ENCODE peak calls at places on chromosomes 7 and 10, in five cellular contexts. One of them, this sample, is unnamed.

GRCh38 chr7:77386165-77386824 is 29.9 kb downstream of the GSAP start:
- DNase-seq in K562: no peak
- DNase-seq in H1: no peak
- DNase-seq in HepG2: no peak
- DNase-seq in GM12878: no peak
- DNase-seq in this sample: no peak

GRCh38 chr10:119370046-119370770 is 162.8 kb downstream of the GRK5 start:
- DNase-seq in K562: no peak
- DNase-seq in H1: no peak
- DNase-seq in HepG2: no peak
- DNase-seq in GM12878: no peak
- DNase-seq in this sample: no peak

GRCh38 chr7:92682767-92683539 is 92.8 kb upstream of the FAM133B start:
- DNase-seq in K562: no peak
- DNase-seq in H1: no peak
- DNase-seq in HepG2: peak
- DNase-seq in GM12878: no peak
- DNase-seq in this sample: no peak

GRCh38 chr10:125060038-125060437 is 100.3 kb downstream of the CTBP2 start:
- DNase-seq in K562: no peak
- DNase-seq in H1: no peak
- DNase-seq in HepG2: no peak
- DNase-seq in GM12878: no peak
- DNase-seq in this sample: no peak

GRCh38 chr7:105245398-105246099 is 143.2 kb downstream of the SRPK2 start:
- DNase-seq in K562: no peak
- DNase-seq in H1: no peak
- DNase-seq in HepG2: peak
- DNase-seq in GM12878: no peak
- DNase-seq in this sample: no peak

GRCh38 chr7:118185163-118185860 is 1.3 kb downstream of the LSM8 start:
- DNase-seq in K562: no peak
- DNase-seq in H1: no peak
- DNase-seq in HepG2: no peak
- DNase-seq in GM12878: no peak
- DNase-seq in this sample: no peak

GRCh38 chr10:91778485-91778884 is 19.7 kb upstream of the TNKS2 start:
- DNase-seq in K562: no peak
- DNase-seq in H1: no peak
- DNase-seq in HepG2: no peak
- DNase-seq in GM12878: no peak
- DNase-seq in this sample: no peak

GRCh38 chr10:123472606-123473005 is 193.5 kb upstream of the GPR26 start:
- DNase-seq in K562: no peak
- DNase-seq in H1: no peak
- DNase-seq in HepG2: no peak
- DNase-seq in GM12878: no peak
- DNase-seq in this sample: no peak

GRCh38 chr7:27600247-27600646 is 62.4 kb downstream of the HIBADH start:
- DNase-seq in K562: no peak
- DNase-seq in H1: no peak
- DNase-seq in HepG2: peak
- DNase-seq in GM12878: no peak
- DNase-seq in this sample: no peak

GRCh38 chr10:118383699-118384098 is 41.6 kb upstream of the FAM204A start:
- DNase-seq in K562: no peak
- DNase-seq in H1: no peak
- DNase-seq in HepG2: no peak
- DNase-seq in GM12878: no peak
- DNase-seq in this sample: no peak

GRCh38 chr10:88565072-88565471 is 18.0 kb downstream of the RNLS start:
- DNase-seq in K562: no peak
- DNase-seq in H1: no peak
- DNase-seq in HepG2: no peak
- DNase-seq in GM12878: no peak
- DNase-seq in this sample: peak

GRCh38 chr10:17166699-17167098 is 34.8 kb downstream of the TRDMT1 start:
- DNase-seq in K562: peak
- DNase-seq in H1: no peak
- DNase-seq in HepG2: no peak
- DNase-seq in GM12878: no peak
- DNase-seq in this sample: no peak

GRCh38 chr7:127904706-127905056 is 126.6 kb downstream of the LRRC4 start:
- DNase-seq in K562: no peak
- DNase-seq in H1: no peak
- DNase-seq in HepG2: no peak
- DNase-seq in GM12878: no peak
- DNase-seq in this sample: no peak

GRCh38 chr7:46900312-46901263 is 681.3 kb downstream of the TNS3 start:
- DNase-seq in K562: no peak
- DNase-seq in H1: no peak
- DNase-seq in HepG2: no peak
- DNase-seq in GM12878: no peak
- DNase-seq in this sample: no peak
- TF ChIP-seq ATF3 in K562: no peak
- TF ChIP-seq ATF3 in H1: no peak
- TF ChIP-seq ATF3 in HepG2: no peak
- TF ChIP-seq ATF3 in GM12878: no peak
- TF ChIP-seq ATF3 in this sample: no peak

GRCh38 chr7:123816916-123817315 is 28.1 kb upstream of the HYAL4 start:
- DNase-seq in K562: no peak
- DNase-seq in H1: no peak
- DNase-seq in HepG2: no peak
- DNase-seq in GM12878: no peak
- DNase-seq in this sample: no peak

GRCh38 chr7:123805287-123805686 is 39.7 kb upstream of the HYAL4 start:
- DNase-seq in K562: no peak
- DNase-seq in H1: no peak
- DNase-seq in HepG2: no peak
- DNase-seq in GM12878: no peak
- DNase-seq in this sample: no peak

GRCh38 chr7:123809471-123809870 is 35.5 kb upstream of the HYAL4 start:
- DNase-seq in K562: no peak
- DNase-seq in H1: no peak
- DNase-seq in HepG2: no peak
- DNase-seq in GM12878: no peak
- DNase-seq in this sample: no peak

DNA sequence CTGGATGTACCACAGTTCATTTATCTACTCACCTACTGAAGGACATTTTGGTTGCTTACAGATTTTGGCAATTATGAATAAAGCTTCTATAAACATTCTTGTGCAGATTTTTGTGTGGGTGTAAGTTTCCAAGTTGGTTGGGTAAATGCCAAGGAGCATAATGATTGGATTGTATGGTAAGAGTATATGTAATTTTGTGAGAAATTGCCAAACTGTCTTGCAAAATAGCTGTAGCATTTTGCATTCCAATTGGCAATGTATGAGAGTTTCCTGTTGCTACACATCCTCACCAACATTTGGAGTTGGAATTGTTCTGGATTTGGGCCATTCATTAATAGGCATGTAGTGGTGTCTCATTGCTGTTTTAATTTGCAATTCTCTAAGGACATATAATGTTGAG is 33.9 kb upstream of the HYAL4 start:
- DNase-seq in K562: no peak
- DNase-seq in H1: no peak
- DNase-seq in HepG2: no peak
- DNase-seq in GM12878: no peak
- DNase-seq in this sample: no peak
- H3K9ac ChIP-seq in K562: no peak
- H3K9ac ChIP-seq in H1: no peak
- H3K9ac ChIP-seq in HepG2: no peak
- H3K9ac ChIP-seq in GM12878: no peak
- H3K9ac ChIP-seq in this sample: no peak

DNA sequence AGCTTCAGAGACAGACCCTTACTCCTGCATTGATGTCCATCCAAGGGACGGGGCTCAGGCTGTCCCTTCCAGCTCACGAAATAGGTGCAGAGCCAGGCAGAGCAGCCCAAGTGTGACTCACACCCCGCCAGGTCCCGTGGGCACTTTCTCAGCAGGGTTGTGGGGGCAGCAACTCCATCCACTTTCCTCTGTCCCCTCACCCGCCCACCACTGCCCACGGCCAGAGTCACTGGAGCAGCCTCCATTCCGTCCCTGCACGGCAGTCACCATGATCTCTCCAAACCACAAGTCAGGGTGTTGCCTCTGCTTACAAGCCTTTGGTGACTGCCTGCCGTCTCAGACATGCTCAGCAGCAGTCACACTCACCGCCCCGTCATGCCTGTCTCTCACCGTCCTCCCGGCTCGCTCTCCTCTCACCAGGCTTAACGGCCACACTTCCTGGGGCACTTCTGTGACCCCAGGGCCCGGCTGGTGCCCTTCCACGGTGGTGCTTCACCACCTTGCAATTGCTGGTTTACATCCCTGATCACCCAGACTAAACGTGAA is 39.3 kb downstream of the CALML3 start:
- DNase-seq in K562: no peak
- DNase-seq in H1: no peak
- DNase-seq in HepG2: no peak
- DNase-seq in GM12878: no peak
- DNase-seq in this sample: no peak
- TF ChIP-seq ATF3 in K562: peak
- TF ChIP-seq ATF3 in H1: no peak
- TF ChIP-seq ATF3 in HepG2: no peak
- TF ChIP-seq ATF3 in GM12878: no peak
- TF ChIP-seq ATF3 in this sample: no peak

GRCh38 chr10:52314822-52315552 is 906 bp downstream of the DKK1 start:
- DNase-seq in K562: no peak
- DNase-seq in H1: no peak
- DNase-seq in HepG2: no peak
- DNase-seq in GM12878: no peak
- DNase-seq in this sample: no peak
- H3K9ac ChIP-seq in K562: no peak
- H3K9ac ChIP-seq in H1: no peak
- H3K9ac ChIP-seq in HepG2: peak
- H3K9ac ChIP-seq in GM12878: no peak
- H3K9ac ChIP-seq in this sample: peak

DNA sequence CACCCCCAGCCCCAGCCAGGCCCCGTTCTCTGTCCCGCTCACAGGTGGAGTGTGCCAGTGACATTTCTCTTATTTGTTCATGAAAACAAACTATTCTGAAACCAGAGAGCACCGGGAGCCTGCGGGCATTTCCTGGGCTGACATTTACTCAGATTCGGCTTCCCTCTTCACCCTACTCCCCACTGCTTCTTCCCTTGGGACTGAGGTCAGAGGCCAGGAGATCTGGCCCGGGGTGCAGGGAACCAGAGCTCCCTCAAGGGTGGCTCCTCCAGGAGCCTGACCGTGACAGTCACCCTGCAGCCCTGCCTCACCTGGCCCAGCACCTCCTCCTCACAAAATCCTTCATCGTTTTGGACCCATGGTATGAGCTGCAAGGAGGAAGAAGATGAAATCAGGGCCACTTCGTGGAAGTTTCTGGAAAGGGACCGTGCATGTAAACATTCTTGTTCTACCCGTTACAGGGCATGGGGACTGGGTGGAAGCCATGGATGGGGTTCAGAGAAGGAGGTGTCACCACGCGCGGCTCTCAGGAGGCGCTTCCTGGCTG is 12.2 kb downstream of the BHLHA15 start:
- DNase-seq in K562: peak
- DNase-seq in H1: no peak
- DNase-seq in HepG2: no peak
- DNase-seq in GM12878: no peak
- DNase-seq in this sample: no peak
- TF ChIP-seq ATF3 in K562: no peak
- TF ChIP-seq ATF3 in H1: no peak
- TF ChIP-seq ATF3 in HepG2: no peak
- TF ChIP-seq ATF3 in GM12878: no peak
- TF ChIP-seq ATF3 in this sample: no peak

GRCh38 chr7:100836812-100837098 is 9.4 kb upstream of the EPHB4 start:
- DNase-seq in K562: no peak
- DNase-seq in H1: no peak
- DNase-seq in HepG2: no peak
- DNase-seq in GM12878: no peak
- DNase-seq in this sample: no peak
- H3K9ac ChIP-seq in K562: peak
- H3K9ac ChIP-seq in H1: peak
- H3K9ac ChIP-seq in HepG2: no peak
- H3K9ac ChIP-seq in GM12878: no peak
- H3K9ac ChIP-seq in this sample: peak

GRCh38 chr7:100540073-100540723 is 1.2 kb downstream of the AGFG2 start:
- DNase-seq in K562: no peak
- DNase-seq in H1: no peak
- DNase-seq in HepG2: peak
- DNase-seq in GM12878: no peak
- DNase-seq in this sample: no peak
- TF ChIP-seq ATF3 in K562: no peak
- TF ChIP-seq ATF3 in H1: no peak
- TF ChIP-seq ATF3 in HepG2: no peak
- TF ChIP-seq ATF3 in GM12878: no peak
- TF ChIP-seq ATF3 in this sample: no peak

GRCh38 chr10:28217848-28218247 is 85.0 kb downstream of the MPP7 start:
- DNase-seq in K562: no peak
- DNase-seq in H1: no peak
- DNase-seq in HepG2: no peak
- DNase-seq in GM12878: no peak
- DNase-seq in this sample: peak
- H3K9ac ChIP-seq in K562: no peak
- H3K9ac ChIP-seq in H1: no peak
- H3K9ac ChIP-seq in HepG2: no peak
- H3K9ac ChIP-seq in GM12878: no peak
- H3K9ac ChIP-seq in this sample: peak

GRCh38 chr7:100582041-100582579 is 3.8 kb downstream of the LRCH4 start:
- DNase-seq in K562: no peak
- DNase-seq in H1: no peak
- DNase-seq in HepG2: no peak
- DNase-seq in GM12878: no peak
- DNase-seq in this sample: no peak
- TF ChIP-seq ATF3 in K562: no peak
- TF ChIP-seq ATF3 in H1: no peak
- TF ChIP-seq ATF3 in HepG2: no peak
- TF ChIP-seq ATF3 in GM12878: no peak
- TF ChIP-seq ATF3 in this sample: no peak